ENCODE peak calls at places on chromosomes 5 and 9, in six cellular contexts. F is A549, C is upper lobe of left lung, B is K562, K is GM12878, N is HepG2. T is an unnamed sample.

GRCh38 chr9:132061526-132061925 is 18.1 kb downstream of the MED27 start:
- ATAC-seq in K (no peak), N (no peak), C (no peak), F (no peak), B (no peak), T (no peak)

GRCh38 chr5:93929146-93929545 is 187.7 kb upstream of the POU5F2 start:
- ATAC-seq in F (no peak), C (no peak), B (no peak), N (no peak), K (no peak), T (no peak)

GRCh38 chr5:127590154-127590722 is 58.6 kb upstream of the CTXN3 start:
- ATAC-seq in K (peak; percentile 58), C (no peak), N (no peak), F (no peak), B (no peak), T (no peak)

GRCh38 chr5:135497971-135498661 is 37.6 kb downstream of the NEUROG1 start:
- ATAC-seq in N (no peak), C (no peak), K (no peak), F (no peak), B (no peak), T (no peak)

GRCh38 chr5:135179308-135179980 is 145.4 kb upstream of the PITX1 start:
- ATAC-seq in F (peak; percentile 76), N (peak; percentile 88), K (no peak), B (peak; percentile 10), C (no peak), T (no peak)

GRCh38 chr9:124511426-124511840 is 4.2 kb upstream of the NR5A1 start:
- ATAC-seq in F (peak; percentile 57), B (peak; percentile 64), N (peak; percentile 32), K (peak; percentile 10), C (no peak), T (no peak)

GRCh38 chr5:80146036-80146435 is 109.8 kb downstream of the SERINC5 start:
- ATAC-seq in K (no peak), N (no peak), C (no peak), F (no peak), B (no peak), T (no peak)

GRCh38 chr5:58786904-58787303 is 204.0 kb downstream of the RAB3C start:
- ATAC-seq in F (no peak), C (no peak), N (no peak), B (no peak), K (no peak), T (no peak)

GRCh38 chr9:123828449-123828848 is 101.5 kb downstream of the DENND1A start:
- ATAC-seq in N (no peak), F (no peak), K (no peak), C (no peak), B (no peak), T (no peak)

GRCh38 chr5:142420521-142420920 is 95.7 kb upstream of the SPRY4 start:
- ATAC-seq in F (no peak), C (no peak), K (no peak), B (no peak), N (peak; percentile 30), T (no peak)

GRCh38 chr5:115321309-115321708 is 24.9 kb upstream of the CCDC112 start:
- ATAC-seq in K (no peak), N (no peak), C (no peak), B (no peak), F (no peak), T (no peak)

GRCh38 chr5:95712347-95712958 is 18.7 kb upstream of the RHOBTB3 start:
- ATAC-seq in F (peak; percentile 96), N (no peak), B (peak; percentile 87), K (peak; percentile 13), C (peak; percentile 87), T (no peak)

GRCh38 chr9:947985-948384 is 28.5 kb upstream of the DMRT3 start:
- ATAC-seq in B (no peak), C (no peak), F (no peak), N (no peak), K (no peak), T (no peak)

GRCh38 chr5:128885649-128886255 is 79.5 kb upstream of the SLC27A6 start:
- ATAC-seq in N (no peak), C (no peak), K (no peak), B (no peak), F (no peak), T (no peak)

GRCh38 chr9:98940278-98940677 is 3.4 kb upstream of the COL15A1 start:
- ATAC-seq in N (no peak), F (no peak), K (no peak), C (no peak), B (no peak), T (no peak)

GRCh38 chr9:98943682-98944129 is at the start of gene COL15A1:
- ATAC-seq in N (no peak), B (peak; percentile 91), C (no peak), K (no peak), F (peak; percentile 77), T (peak; percentile 76)

GRCh38 chr9:98941946-98942523 is 1.7 kb upstream of the COL15A1 start:
- ATAC-seq in B (no peak), K (no peak), C (no peak), F (no peak), N (no peak), T (no peak)

GRCh38 chr9:98944130-98945074 is 695 bp downstream of the COL15A1 start:
- ATAC-seq in B (no peak), N (no peak), C (no peak), K (no peak), F (peak; percentile 80), T (peak; percentile 61)

GRCh38 chr9:98942906-98943681 is 613 bp upstream of the COL15A1 start:
- ATAC-seq in C (no peak), F (peak; percentile 17), B (peak; percentile 46), N (no peak), K (no peak), T (peak; percentile 14)
- H3K4me3 ChIP-seq in C (peak overlapping the region; percentile 41), F (peak overlapping the region; percentile 34), B (peak overlapping the region; percentile 38), N (no peak overlapping the region), K (no peak overlapping the region), T (peak overlapping the region; percentile 87)

GRCh38 chr9:80491086-80491749 is 919.5 kb downstream of the TLE4 start:
- ATAC-seq in F (no peak), B (no peak), N (no peak), C (no peak), K (no peak), T (no peak)

GRCh38 chr9:80489329-80489728 is 917.6 kb downstream of the TLE4 start:
- ATAC-seq in N (no peak), K (no peak), F (no peak), B (no peak), C (no peak), T (no peak)

GRCh38 chr9:80485420-80485819 is 913.7 kb downstream of the TLE4 start:
- ATAC-seq in N (no peak), C (no peak), F (no peak), B (no peak), K (no peak), T (no peak)
- TF ChIP-seq EP300 in N (no peak), C (no peak), F (no peak), B (no peak), K (no peak), T (no peak)

DNA sequence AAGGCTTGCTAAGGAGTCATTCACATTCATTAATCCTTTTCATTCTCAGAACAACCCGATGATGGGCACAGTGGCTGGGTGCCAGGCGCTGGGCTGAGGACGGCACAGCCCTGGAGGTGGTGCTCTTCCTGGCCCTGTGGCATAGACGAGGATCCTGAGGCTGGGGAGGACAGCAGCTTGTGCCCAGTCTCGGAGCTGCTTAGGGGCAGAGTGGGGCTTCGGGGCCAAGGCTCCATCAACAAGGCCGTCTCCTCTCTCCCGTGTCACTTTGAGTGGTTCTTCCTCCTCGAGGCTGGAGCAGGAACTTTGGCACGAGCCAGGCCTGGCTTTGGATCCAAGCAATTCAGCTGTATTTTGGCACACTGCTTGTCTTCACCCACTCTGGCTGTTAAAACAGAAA is 166.7 kb downstream of the TTLL11 start:
- ATAC-seq in C (no peak), N (no peak), F (no peak), K (no peak), B (no peak), T (no peak)
- H3K4me3 ChIP-seq in C (no peak overlapping the region), N (no peak overlapping the region), F (no peak overlapping the region), K (no peak overlapping the region), B (no peak overlapping the region), T (no peak overlapping the region)

DNA sequence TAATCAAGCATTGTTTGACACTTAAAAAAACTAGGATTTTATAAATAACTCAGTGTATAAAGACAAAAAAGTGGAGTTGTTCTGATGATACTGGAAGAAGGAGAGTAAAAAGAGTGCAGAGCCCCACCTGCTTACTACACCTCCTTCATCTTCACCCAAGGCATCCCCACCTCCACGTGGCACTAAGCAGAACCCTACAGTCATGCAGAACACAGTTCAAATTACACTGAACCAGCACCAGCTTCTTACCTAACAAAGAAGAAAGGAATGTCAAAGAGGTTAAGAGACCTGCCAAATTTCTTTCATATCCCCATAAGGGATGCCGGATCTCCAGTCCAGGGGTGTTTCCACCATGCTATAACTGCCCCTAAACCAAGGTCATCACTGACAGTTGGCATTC is 55.5 kb downstream of the PDE4D start:
- ATAC-seq in N (no peak), B (no peak), F (no peak), K (no peak), C (no peak), T (no peak)
- TF ChIP-seq EP300 in N (no peak), B (no peak), F (no peak), K (no peak), C (no peak), T (no peak)

DNA sequence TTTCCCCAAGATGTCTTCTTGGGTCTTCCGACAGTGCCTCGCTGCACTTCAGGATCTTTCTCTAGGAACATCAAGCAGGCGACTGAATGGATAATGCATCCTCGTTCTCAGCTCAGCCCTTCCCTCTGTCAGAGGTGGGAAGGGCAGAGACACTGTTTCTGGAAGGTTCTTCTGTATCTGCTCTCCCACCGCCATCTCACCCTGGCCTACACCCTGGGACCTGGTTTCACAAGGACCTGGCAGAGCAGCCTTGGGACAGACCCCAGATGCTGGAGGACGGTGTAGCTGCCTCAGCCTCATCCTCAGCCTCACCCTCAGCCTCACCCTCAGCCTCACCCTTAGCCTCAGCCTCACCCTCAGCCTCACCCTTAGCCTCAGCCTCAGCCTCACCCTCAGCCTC is 18.5 kb downstream of the MRPL36 start:
- ATAC-seq in C (no peak), N (no peak), F (no peak), B (no peak), K (no peak), T (no peak)
- H3K4me3 ChIP-seq in C (no peak overlapping the region), N (no peak overlapping the region), F (no peak overlapping the region), B (no peak overlapping the region), K (no peak overlapping the region), T (no peak overlapping the region)

DNA sequence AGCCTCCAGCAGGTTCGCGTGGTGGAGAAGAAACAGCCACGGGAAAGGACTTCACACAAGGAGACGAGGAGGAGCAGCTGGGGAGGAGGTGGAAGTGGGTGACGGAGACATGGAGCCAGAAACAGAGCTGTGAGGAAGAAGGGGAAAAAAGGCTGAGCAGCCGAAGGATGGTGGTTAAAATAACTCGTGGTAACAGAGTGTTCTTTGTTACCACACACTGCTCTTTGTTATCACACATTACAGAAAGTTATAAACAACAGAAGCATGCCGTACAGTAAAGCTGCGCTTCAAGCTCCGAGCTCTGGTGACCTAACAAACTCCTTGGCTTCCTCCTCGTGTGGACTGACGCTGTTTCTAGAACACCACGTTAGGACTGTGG is 215.4 kb downstream of the GLIS3 start:
- ATAC-seq in B (no peak), K (no peak), C (peak; percentile 55), F (no peak), N (no peak), T (peak; percentile 79)
- TF ChIP-seq EP300 in B (no peak), K (no peak), C (no peak), F (no peak), N (no peak), T (peak; percentile 52)

GRCh38 chr9:16670791-16671190 is 199.7 kb downstream of the BNC2 start:
- ATAC-seq in B (no peak), K (no peak), C (no peak), F (no peak), N (no peak), T (no peak)
- H3K4me3 ChIP-seq in B (no peak overlapping the region), K (no peak overlapping the region), C (no peak overlapping the region), F (no peak overlapping the region), N (no peak overlapping the region), T (no peak overlapping the region)